ENCODE peak calls at places on chromosomes 7 and 10, in ten cellular contexts. V, D, I, J, H, E, Y, N, O and P are unnamed samples.

GRCh38 chr7:130986271-130986690 is 252.3 kb upstream of the KLF14 start:
- DNase-seq in V (no peak), D (no peak), I (no peak), J (no peak), H (no peak), E (no peak), Y (no peak), N (no peak), O (no peak), P (no peak)

GRCh38 chr7:101494602-101495329 is 132.1 kb downstream of the COL26A1 start:
- DNase-seq in V (no peak), D (no peak), I (no peak), J (no peak), H (no peak), E (no peak), Y (no peak), N (no peak), O (no peak), P (no peak)

GRCh38 chr7:50863053-50863452 is 80.4 kb upstream of the GRB10 start:
- DNase-seq in V (no peak), D (no peak), I (no peak), J (no peak), H (no peak), E (no peak), Y (no peak), N (no peak), O (no peak), P (no peak)

GRCh38 chr7:154953006-154953684 is 49.8 kb downstream of the PAXIP1 start:
- DNase-seq in V (no peak), D (no peak), I (peak), J (peak), H (peak), E (peak), Y (no peak), N (peak), O (no peak), P (no peak)

GRCh38 chr10:43407148-43407575 is 1.8 kb downstream of the HNRNPF start:
- DNase-seq in V (peak), D (peak), I (peak), J (peak), H (peak), E (peak), Y (no peak), N (peak), O (peak), P (no peak)

GRCh38 chr10:88651131-88651541 is 13.1 kb upstream of the LIPF start:
- DNase-seq in V (no peak), D (no peak), I (no peak), J (no peak), H (peak), E (no peak), Y (no peak), N (no peak), O (no peak), P (no peak)

GRCh38 chr7:115352375-115352774 is 430.5 kb downstream of the MDFIC start:
- DNase-seq in V (no peak), D (no peak), I (no peak), J (no peak), H (peak), E (no peak), Y (peak), N (no peak), O (no peak), P (no peak)

GRCh38 chr7:80588591-80588990 is 49.9 kb upstream of the CD36 start:
- DNase-seq in V (no peak), D (no peak), I (no peak), J (no peak), H (no peak), E (no peak), Y (no peak), N (no peak), O (no peak), P (no peak)

GRCh38 chr10:11074536-11075267 is 57.0 kb downstream of the CELF2 start:
- DNase-seq in V (no peak), D (no peak), I (no peak), J (no peak), H (no peak), E (no peak), Y (no peak), N (no peak), O (no peak), P (no peak)

GRCh38 chr10:21496285-21497176 is 29.0 kb downstream of the SKIDA1 start:
- DNase-seq in V (peak), D (peak), I (peak), J (peak), H (peak), E (peak), Y (no peak), N (peak), O (peak), P (peak)

GRCh38 chr7:131605280-131605878 is 49.0 kb upstream of the PODXL start:
- DNase-seq in V (peak), D (no peak), I (no peak), J (no peak), H (no peak), E (no peak), Y (no peak), N (no peak), O (no peak), P (no peak)

GRCh38 chr7:116249969-116250553 is 39.7 kb downstream of the TES start:
- DNase-seq in V (no peak), D (no peak), I (no peak), J (no peak), H (peak), E (no peak), Y (no peak), N (peak), O (no peak), P (no peak)

GRCh38 chr7:84879936-84880325 is 306.9 kb downstream of the SEMA3D start:
- DNase-seq in V (no peak), D (no peak), I (no peak), J (no peak), H (no peak), E (no peak), Y (no peak), N (no peak), O (no peak), P (no peak)

GRCh38 chr7:74479961-74480829 is 26.5 kb downstream of the GTF2IRD1 start:
- DNase-seq in V (peak), D (peak), I (peak), J (peak), H (peak), E (peak), Y (no peak), N (no peak), O (peak), P (peak)

GRCh38 chr7:140623995-140624902 is 16.4 kb downstream of the DENND2A start:
- DNase-seq in V (no peak), D (peak), I (peak), J (no peak), H (no peak), E (no peak), Y (no peak), N (no peak), O (peak), P (no peak)

GRCh38 chr10:33460461-33461294 is 126.2 kb upstream of the NRP1 start:
- DNase-seq in V (peak), D (peak), I (no peak), J (no peak), H (no peak), E (peak), Y (no peak), N (no peak), O (peak), P (no peak)

GRCh38 chr7:140209866-140210609 is 33.3 kb upstream of the KDM7A start:
- DNase-seq in V (no peak), D (no peak), I (peak), J (peak), H (no peak), E (no peak), Y (no peak), N (no peak), O (peak), P (no peak)

GRCh38 chr10:104472957-104473745 is 119.5 kb downstream of the CFAP58 start:
- DNase-seq in V (no peak), D (no peak), I (no peak), J (no peak), H (peak), E (no peak), Y (no peak), N (peak), O (no peak), P (no peak)

GRCh38 chr7:74418538-74418937 is 35.2 kb upstream of the GTF2IRD1 start:
- DNase-seq in V (no peak), D (no peak), I (no peak), J (no peak), H (no peak), E (no peak), Y (no peak), N (no peak), O (no peak), P (no peak)

GRCh38 chr10:82037076-82037475 is 162.1 kb downstream of the NRG3 start:
- DNase-seq in V (no peak), D (no peak), I (no peak), J (no peak), H (no peak), E (no peak), Y (no peak), N (no peak), O (peak), P (peak)

GRCh38 chr7:13257661-13258060 is 570.2 kb downstream of the ARL4A start:
- DNase-seq in V (no peak), D (no peak), I (no peak), J (no peak), H (no peak), E (no peak), Y (no peak), N (no peak), O (no peak), P (no peak)

GRCh38 chr7:89680161-89680560 is 474.1 kb upstream of the STEAP1 start:
- DNase-seq in V (no peak), D (no peak), I (no peak), J (no peak), H (no peak), E (no peak), Y (no peak), N (no peak), O (no peak), P (no peak)

GRCh38 chr10:125531470-125531869 is 151.5 kb downstream of the TEX36 start:
- DNase-seq in V (no peak), D (no peak), I (no peak), J (no peak), H (no peak), E (no peak), Y (no peak), N (no peak), O (no peak), P (peak)

GRCh38 chr7:50706469-50706937 is 76.2 kb downstream of the GRB10 start:
- DNase-seq in V (no peak), D (no peak), I (no peak), J (no peak), H (peak), E (no peak), Y (no peak), N (no peak), O (no peak), P (no peak)

GRCh38 chr10:1086787-1087186 is 30.6 kb downstream of the WDR37 start:
- DNase-seq in V (no peak), D (no peak), I (no peak), J (no peak), H (no peak), E (no peak), Y (no peak), N (no peak), O (no peak), P (no peak)

GRCh38 chr10:101146392-101147251 is 15.5 kb downstream of the TLX1 start:
- DNase-seq in V (no peak), D (no peak), I (no peak), J (no peak), H (no peak), E (no peak), Y (no peak), N (no peak), O (peak), P (no peak)

GRCh38 chr10:31621733-31622132 is 302.7 kb downstream of the ZEB1 start:
- DNase-seq in V (no peak), D (no peak), I (no peak), J (no peak), H (no peak), E (no peak), Y (no peak), N (no peak), O (no peak), P (no peak)

GRCh38 chr7:84176716-84177115 is 17.9 kb downstream of the SEMA3A start:
- DNase-seq in V (no peak), D (no peak), I (no peak), J (no peak), H (peak), E (no peak), Y (no peak), N (no peak), O (no peak), P (no peak)

GRCh38 chr7:140292438-140292837 is 105.9 kb downstream of the SLC37A3 start:
- DNase-seq in V (no peak), D (no peak), I (no peak), J (no peak), H (no peak), E (no peak), Y (no peak), N (no peak), O (no peak), P (no peak)

GRCh38 chr10:35289198-35289597 is 47.1 kb upstream of the CCNY start:
- DNase-seq in V (no peak), D (no peak), I (no peak), J (no peak), H (no peak), E (no peak), Y (no peak), N (no peak), O (no peak), P (no peak)

GRCh38 chr7:1329261-1329660 is 96.6 kb downstream of the UNCX start:
- DNase-seq in V (no peak), D (no peak), I (peak), J (no peak), H (no peak), E (no peak), Y (no peak), N (no peak), O (no peak), P (no peak)

GRCh38 chr10:5943536-5943935 is 33.8 kb downstream of the IL15RA start:
- DNase-seq in V (peak), D (peak), I (no peak), J (no peak), H (no peak), E (peak), Y (no peak), N (no peak), O (peak), P (no peak)

GRCh38 chr7:26083113-26083512 is 68.9 kb upstream of the NFE2L3 start:
- DNase-seq in V (no peak), D (no peak), I (no peak), J (no peak), H (peak), E (no peak), Y (peak), N (no peak), O (no peak), P (no peak)

GRCh38 chr7:148543-148931 is 43.8 kb upstream of the FAM20C start:
- DNase-seq in V (no peak), D (no peak), I (no peak), J (no peak), H (no peak), E (no peak), Y (no peak), N (no peak), O (no peak), P (no peak)

GRCh38 chr7:150811-151221 is 41.6 kb upstream of the FAM20C start:
- DNase-seq in V (no peak), D (peak), I (peak), J (no peak), H (no peak), E (no peak), Y (no peak), N (no peak), O (no peak), P (peak)

GRCh38 chr7:152647-153046 is 39.7 kb upstream of the FAM20C start:
- DNase-seq in V (no peak), D (no peak), I (peak), J (no peak), H (no peak), E (no peak), Y (no peak), N (no peak), O (no peak), P (peak)

GRCh38 chr7:148932-149855 is 43.2 kb upstream of the FAM20C start:
- DNase-seq in V (peak), D (peak), I (peak), J (peak), H (peak), E (peak), Y (peak), N (peak), O (peak), P (peak)

DNA sequence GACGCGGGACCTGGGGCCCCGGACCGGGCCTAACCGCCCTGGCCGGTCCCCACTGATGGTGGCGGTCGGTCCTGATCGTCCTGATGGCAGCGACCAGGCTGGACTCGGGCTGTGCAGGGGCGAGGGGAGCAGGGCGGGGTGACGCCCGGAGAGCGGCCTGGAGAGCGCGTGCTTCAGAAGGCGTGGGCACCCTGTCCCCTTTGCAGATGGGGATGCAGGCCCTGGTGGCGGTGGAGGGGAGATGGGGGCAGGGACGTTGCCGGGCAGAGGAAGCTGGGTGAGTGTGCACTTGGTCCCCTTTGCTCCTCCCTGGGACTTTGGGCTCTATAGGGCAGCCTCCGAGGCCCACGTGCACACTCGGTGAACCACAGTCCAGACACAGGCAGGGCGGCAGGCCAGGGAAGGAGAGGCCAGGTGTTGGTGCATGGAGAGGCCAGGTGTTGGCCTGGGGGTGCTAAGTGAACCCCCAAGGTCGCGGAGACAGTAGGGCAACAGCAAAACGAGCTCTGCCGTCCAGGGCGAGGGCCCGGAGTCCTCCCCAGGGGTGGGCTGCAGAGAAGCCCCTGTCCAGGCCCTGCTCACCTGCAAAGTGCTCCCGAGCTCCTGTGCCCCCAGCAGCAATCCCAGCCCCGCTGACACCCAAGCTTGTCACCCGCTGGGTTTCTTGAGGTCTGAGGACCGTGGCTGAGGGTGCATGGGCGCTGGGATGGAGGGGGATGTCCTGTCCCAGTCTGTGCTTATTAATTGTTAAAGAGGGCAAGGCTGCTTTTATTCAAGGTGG is 42.3 kb upstream of the FAM20C start:
- DNase-seq in V (no peak), D (no peak), I (peak), J (peak), H (no peak), E (peak), Y (no peak), N (peak), O (peak), P (peak)
- H3K27ac ChIP-seq in V (peak), D (peak), I (peak), J (peak), H (peak), E (peak), Y (peak), N (peak), O (peak), P (peak)

DNA sequence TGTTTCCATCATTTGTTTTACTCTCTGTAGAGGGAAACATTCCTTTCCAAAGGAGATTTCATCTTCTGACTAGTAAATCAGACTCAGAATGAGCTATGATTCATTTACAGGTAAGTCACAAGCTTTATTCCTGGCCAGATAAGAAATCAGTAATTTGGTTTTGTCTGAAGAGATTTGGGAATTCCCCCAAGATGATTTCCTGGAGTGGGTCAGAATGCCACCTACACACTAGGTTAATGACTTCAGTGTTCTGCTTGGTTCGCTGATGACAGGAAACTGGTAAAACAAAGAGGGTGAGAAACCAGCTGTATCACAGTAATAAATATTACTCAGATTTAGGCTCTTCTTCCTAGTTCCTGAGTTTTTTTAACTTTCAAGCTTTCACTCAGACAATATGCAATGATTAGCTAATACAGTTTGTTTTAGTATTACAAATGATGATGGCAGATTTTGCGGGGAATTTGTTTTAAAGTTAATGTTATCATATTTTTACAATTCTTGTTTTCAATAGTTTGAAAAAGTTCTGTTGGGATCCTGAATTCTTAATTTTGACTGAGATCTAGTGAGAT is 8.3 kb upstream of the ASZ1 start:
- DNase-seq in V (no peak), D (no peak), I (no peak), J (no peak), H (peak), E (no peak), Y (no peak), N (no peak), O (no peak), P (no peak)
- H3K4me3 ChIP-seq in V (no peak), D (no peak), I (no peak), J (no peak), H (no peak), E (no peak), Y (no peak), N (no peak), O (no peak), P (no peak)

GRCh38 chr10:19629559-19629958 is 186.7 kb upstream of the PLXDC2 start:
- DNase-seq in V (peak), D (peak), I (peak), J (peak), H (no peak), E (peak), Y (no peak), N (no peak), O (peak), P (peak)
- TF ChIP-seq CTCF in V (no peak), D (peak), I (peak), J (no peak), H (no peak), E (no peak), Y (no peak), N (no peak), O (no peak), P (peak)

GRCh38 chr10:59177031-59177861 is 803 bp downstream of the PHYHIPL start:
- DNase-seq in V (no peak), D (peak), I (peak), J (no peak), H (peak), E (peak), Y (peak), N (no peak), O (no peak), P (peak)
- H3K27ac ChIP-seq in V (no peak), D (no peak), I (no peak), J (no peak), H (no peak), E (peak), Y (no peak), N (no peak), O (no peak), P (peak)

DNA sequence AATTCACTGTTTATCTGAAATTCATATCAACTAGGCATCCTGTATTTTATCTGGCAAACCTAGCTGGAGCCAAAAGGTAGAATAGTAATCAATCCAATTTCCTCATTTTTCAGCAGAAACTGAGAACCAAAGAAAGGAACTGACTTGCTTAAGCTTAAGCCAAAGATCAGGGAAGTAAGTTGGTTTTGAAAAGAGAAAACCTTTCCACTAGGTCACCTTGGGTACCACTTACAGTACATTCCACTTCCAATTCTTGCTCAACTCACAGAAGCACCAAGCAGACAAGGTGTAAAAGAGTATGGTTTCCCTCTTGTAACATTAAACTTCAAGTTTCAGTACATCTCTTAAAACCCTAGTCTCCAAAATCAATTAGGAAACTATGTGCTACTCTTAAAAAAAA is 79.6 kb downstream of the ZFAND4 start:
- DNase-seq in V (no peak), D (no peak), I (no peak), J (no peak), H (no peak), E (no peak), Y (no peak), N (peak), O (no peak), P (no peak)
- H3K4me3 ChIP-seq in V (peak), D (peak), I (peak), J (peak), H (no peak), E (peak), Y (no peak), N (no peak), O (no peak), P (peak)